ENCODE peak calls at places on chromosomes 3 and 15, in six cellular contexts. L is stimulated activated CD4-positive, alpha-beta T cell treated with anti-CD3 and anti-CD28 coated beads, TNF-alpha, amount 100 ng/mL, for 1 hour; A is lower leg skin; W is NCI-H526; B is A172; P is mammary epithelial cell. G is an unnamed sample.

GRCh38 chr15:98770984-98771383 is 122.6 kb downstream of the IGF1R start:
- DNase-seq in W (no peak), A (no peak), B (no peak), L (no peak), P (no peak), G (no peak)

GRCh38 chr3:39038165-39038564 is 13.6 kb downstream of the SCN11A start:
- DNase-seq in P (peak), A (no peak), W (no peak), B (peak), L (no peak), G (no peak)

GRCh38 chr3:98969295-98969694 is 67.8 kb upstream of the DCBLD2 start:
- DNase-seq in B (no peak), W (no peak), L (no peak), A (no peak), P (no peak), G (no peak)

GRCh38 chr3:100833483-100833882 is 124.2 kb downstream of the TFG start:
- DNase-seq in A (no peak), P (no peak), L (no peak), B (no peak), W (no peak), G (no peak)

GRCh38 chr3:116770815-116771450 is 61.4 kb downstream of the TUSC7 start:
- DNase-seq in A (no peak), L (no peak), P (peak), B (peak), W (peak), G (no peak)

GRCh38 chr3:160613661-160614060 is 48.3 kb upstream of the KPNA4 start:
- DNase-seq in A (no peak), P (no peak), B (no peak), L (no peak), W (no peak), G (no peak)

GRCh38 chr3:149507491-149508324 is 33.2 kb downstream of the TM4SF4 start:
- DNase-seq in B (peak), A (no peak), L (no peak), P (peak), W (no peak), G (no peak)

GRCh38 chr15:30922469-30923311 is 19.0 kb downstream of the FAN1 start:
- DNase-seq in B (peak), L (no peak), A (no peak), W (no peak), P (peak), G (no peak)

GRCh38 chr3:123336001-123336400 is 112.9 kb downstream of the ADCY5 start:
- DNase-seq in B (no peak), P (no peak), W (no peak), L (no peak), A (no peak), G (no peak)

GRCh38 chr15:22788004-22788403 is 1.6 kb downstream of the NIPA1 start:
- DNase-seq in B (no peak), W (no peak), P (no peak), A (no peak), L (no peak), G (no peak)

GRCh38 chr15:32718082-32718821 is 448 bp downstream of the GREM1 start:
- DNase-seq in L (no peak), P (peak), W (no peak), B (no peak), A (no peak), G (no peak)

GRCh38 chr3:156865732-156866131 is 39.6 kb downstream of the LEKR1 start:
- DNase-seq in A (no peak), B (no peak), W (no peak), L (no peak), P (no peak), G (no peak)

GRCh38 chr3:51380601-51381332 is 4.3 kb upstream of the MANF start:
- DNase-seq in W (no peak), A (peak), B (no peak), P (no peak), L (no peak), G (no peak)

GRCh38 chr15:93235321-93235720 is 146.3 kb upstream of the RGMA start:
- DNase-seq in W (no peak), B (no peak), A (peak), P (no peak), L (no peak), G (no peak)

GRCh38 chr3:108806316-108806715 is 16.3 kb upstream of the TRAT1 start:
- DNase-seq in A (no peak), L (no peak), P (no peak), W (no peak), B (no peak), G (peak)

GRCh38 chr3:38314767-38315487 is 31.7 kb upstream of the XYLB start:
- DNase-seq in W (no peak), P (no peak), B (no peak), L (no peak), A (no peak), G (no peak)

GRCh38 chr3:41190509-41191284 is 8.6 kb upstream of the CTNNB1 start:
- DNase-seq in L (no peak), A (no peak), P (no peak), B (no peak), W (no peak), G (no peak)

GRCh38 chr3:8420613-8421012 is 81.0 kb upstream of the LMCD1 start:
- DNase-seq in P (no peak), W (no peak), B (no peak), A (no peak), L (no peak), G (no peak)

GRCh38 chr15:55230051-55230670 is 33.4 kb upstream of the RSL24D1 start:
- DNase-seq in L (no peak), W (no peak), P (no peak), B (peak), A (no peak), G (no peak)

GRCh38 chr3:18372786-18373405 is 52.2 kb downstream of the SATB1 start:
- DNase-seq in L (no peak), B (no peak), A (no peak), W (no peak), P (no peak), G (peak)

GRCh38 chr15:31245756-31246155 is 80.9 kb upstream of the KLF13 start:
- DNase-seq in B (no peak), P (no peak), L (no peak), A (no peak), W (no peak), G (no peak)

GRCh38 chr15:45425135-45425534 is 46.8 kb upstream of the GATM start:
- DNase-seq in W (no peak), P (peak), B (peak), L (no peak), A (no peak), G (no peak)

GRCh38 chr3:11136871-11137626 is 17.2 kb upstream of the HRH1 start:
- DNase-seq in B (peak), A (peak), W (peak), P (peak), L (no peak), G (no peak)

GRCh38 chr3:138434276-138434874 is at the start of gene ESYT3:
- DNase-seq in W (peak), B (no peak), P (peak), L (no peak), A (peak), G (peak)

GRCh38 chr3:187737401-187738088 is 7.7 kb downstream of the BCL6 start:
- DNase-seq in B (peak), A (peak), P (peak), W (no peak), L (no peak), G (peak)

GRCh38 chr3:109685084-109686079 is 348.0 kb upstream of the DPPA4 start:
- DNase-seq in B (peak), W (no peak), A (no peak), P (peak), L (no peak), G (no peak)

GRCh38 chr15:101091080-101092017 is 160.5 kb downstream of the CHSY1 start:
- DNase-seq in A (no peak), P (peak), W (no peak), L (no peak), B (peak), G (no peak)

GRCh38 chr3:196186661-196187573 is 24.3 kb downstream of the ZDHHC19 start:
- DNase-seq in W (peak), P (no peak), A (no peak), L (no peak), B (no peak), G (no peak)

GRCh38 chr3:109918740-109919139 is 581.4 kb upstream of the DPPA4 start:
- DNase-seq in L (no peak), A (no peak), P (no peak), W (no peak), B (no peak), G (no peak)

GRCh38 chr3:32354362-32354778 is 37.3 kb upstream of the CMTM7 start:
- DNase-seq in A (no peak), P (no peak), B (peak), W (no peak), L (no peak), G (no peak)

GRCh38 chr15:70806992-70807712 is 43.8 kb upstream of the UACA start:
- DNase-seq in L (no peak), A (peak), B (no peak), P (no peak), W (no peak), G (no peak)

GRCh38 chr3:66693461-66693912 is 192.7 kb upstream of the LRIG1 start:
- DNase-seq in A (no peak), W (no peak), L (no peak), B (no peak), P (no peak), G (no peak)

GRCh38 chr3:28050895-28051294 is 190.5 kb upstream of the CMC1 start:
- DNase-seq in W (peak), B (peak), L (no peak), P (peak), A (no peak), G (peak)

GRCh38 chr15:31437686-31438085 is 111.1 kb downstream of the KLF13 start:
- DNase-seq in P (no peak), B (no peak), L (no peak), W (no peak), A (peak), G (peak)

GRCh38 chr3:143644370-143645089 is 203.7 kb downstream of the SLC9A9 start:
- DNase-seq in P (peak), W (peak), L (no peak), B (peak), A (no peak), G (no peak)

GRCh38 chr15:48394172-48394571 is 62.9 kb downstream of the DUT start:
- DNase-seq in A (no peak), L (no peak), B (no peak), P (no peak), W (no peak), G (no peak)

GRCh38 chr3:172102123-172102882 is 62.9 kb downstream of the FNDC3B start:
- DNase-seq in W (no peak), L (peak), B (no peak), A (no peak), P (no peak), G (peak)

G was measured in CD8-positive, alpha-beta memory T cell.